ENCODE peak calls at places on chromosomes 3 and 15, in five cellular contexts. One of them, this sample, is unnamed.

GRCh38 chr3:126752303-126753190 is 48.5 kb downstream of the CHCHD6 start:
- DNase-seq in WTC11: peak; percentile 91
- DNase-seq in Ammon's horn: peak; percentile 91
- DNase-seq in SJSA1: peak; percentile 82
- DNase-seq in ascending aorta: peak; percentile 86
- DNase-seq in this sample: no peak

GRCh38 chr3:176905331-176905730 is 292.0 kb downstream of the TBL1XR1 start:
- DNase-seq in WTC11: no peak
- DNase-seq in Ammon's horn: no peak
- DNase-seq in SJSA1: no peak
- DNase-seq in ascending aorta: no peak
- DNase-seq in this sample: no peak

GRCh38 chr3:139935071-139935865 is at the start of gene CLSTN2:
- DNase-seq in WTC11: peak; percentile 76
- DNase-seq in Ammon's horn: peak; percentile 88
- DNase-seq in SJSA1: peak; percentile 24
- DNase-seq in ascending aorta: peak; percentile 68
- DNase-seq in this sample: no peak

GRCh38 chr15:94002026-94002425 is 229.3 kb upstream of the MCTP2 start:
- DNase-seq in WTC11: no peak
- DNase-seq in Ammon's horn: no peak
- DNase-seq in SJSA1: no peak
- DNase-seq in ascending aorta: no peak
- DNase-seq in this sample: no peak

GRCh38 chr3:187975571-187976360 is 178.2 kb upstream of the LPP start:
- DNase-seq in WTC11: no peak
- DNase-seq in Ammon's horn: no peak
- DNase-seq in SJSA1: no peak
- DNase-seq in ascending aorta: no peak
- DNase-seq in this sample: no peak

GRCh38 chr15:65828566-65828965 is 36.5 kb upstream of the DENND4A start:
- DNase-seq in WTC11: no peak
- DNase-seq in Ammon's horn: no peak
- DNase-seq in SJSA1: no peak
- DNase-seq in ascending aorta: no peak
- DNase-seq in this sample: no peak

GRCh38 chr15:75174736-75175135 is 26.9 kb upstream of the C15orf39 start:
- DNase-seq in WTC11: no peak
- DNase-seq in Ammon's horn: no peak
- DNase-seq in SJSA1: no peak
- DNase-seq in ascending aorta: no peak
- DNase-seq in this sample: no peak

GRCh38 chr3:43953375-43953774 is 262.6 kb downstream of the ABHD5 start:
- DNase-seq in WTC11: no peak
- DNase-seq in Ammon's horn: no peak
- DNase-seq in SJSA1: no peak
- DNase-seq in ascending aorta: no peak
- DNase-seq in this sample: no peak

GRCh38 chr3:30443756-30444673 is 162.4 kb upstream of the TGFBR2 start:
- DNase-seq in WTC11: no peak
- DNase-seq in Ammon's horn: no peak
- DNase-seq in SJSA1: no peak
- DNase-seq in ascending aorta: no peak
- DNase-seq in this sample: no peak

GRCh38 chr3:16433701-16434151 is 79.8 kb downstream of the RFTN1 start:
- DNase-seq in WTC11: no peak
- DNase-seq in Ammon's horn: no peak
- DNase-seq in SJSA1: no peak
- DNase-seq in ascending aorta: no peak
- DNase-seq in this sample: no peak

GRCh38 chr3:37477713-37478487 is 303.5 kb upstream of the LRRFIP2 start:
- DNase-seq in WTC11: peak; percentile 17
- DNase-seq in Ammon's horn: no peak
- DNase-seq in SJSA1: no peak
- DNase-seq in ascending aorta: no peak
- DNase-seq in this sample: no peak

GRCh38 chr3:154430014-154430413 is at the start of gene GPR149:
- DNase-seq in WTC11: peak; percentile 30
- DNase-seq in Ammon's horn: peak; percentile 3
- DNase-seq in SJSA1: no peak
- DNase-seq in ascending aorta: no peak
- DNase-seq in this sample: no peak

GRCh38 chr3:30702521-30703404 is 96.4 kb downstream of the TGFBR2 start:
- DNase-seq in WTC11: no peak
- DNase-seq in Ammon's horn: no peak
- DNase-seq in SJSA1: no peak
- DNase-seq in ascending aorta: no peak
- DNase-seq in this sample: no peak

GRCh38 chr3:102532901-102533300 is 98.1 kb downstream of the ZPLD1 start:
- DNase-seq in WTC11: no peak
- DNase-seq in Ammon's horn: no peak
- DNase-seq in SJSA1: no peak
- DNase-seq in ascending aorta: no peak
- DNase-seq in this sample: no peak

GRCh38 chr15:88956906-88957305 is 43.7 kb upstream of the MFGE8 start:
- DNase-seq in WTC11: no peak
- DNase-seq in Ammon's horn: no peak
- DNase-seq in SJSA1: no peak
- DNase-seq in ascending aorta: no peak
- DNase-seq in this sample: no peak

GRCh38 chr3:115325539-115325938 is 178.5 kb upstream of the ZBTB20 start:
- DNase-seq in WTC11: peak; percentile 73
- DNase-seq in Ammon's horn: no peak
- DNase-seq in SJSA1: no peak
- DNase-seq in ascending aorta: no peak
- DNase-seq in this sample: no peak

GRCh38 chr3:80232760-80233159 is 465.0 kb upstream of the ROBO1 start:
- DNase-seq in WTC11: no peak
- DNase-seq in Ammon's horn: no peak
- DNase-seq in SJSA1: peak; percentile 52
- DNase-seq in ascending aorta: no peak
- DNase-seq in this sample: peak; percentile 88

GRCh38 chr15:32747886-32748285 is 30.1 kb downstream of the GREM1 start:
- DNase-seq in WTC11: no peak
- DNase-seq in Ammon's horn: no peak
- DNase-seq in SJSA1: no peak
- DNase-seq in ascending aorta: no peak
- DNase-seq in this sample: no peak

GRCh38 chr15:45378913-45379262 is 544 bp upstream of the GATM start:
- DNase-seq in WTC11: no peak
- DNase-seq in Ammon's horn: peak; percentile 45
- DNase-seq in SJSA1: no peak
- DNase-seq in ascending aorta: no peak
- DNase-seq in this sample: no peak

GRCh38 chr3:56089739-56090138 is 378.5 kb downstream of the ERC2 start:
- DNase-seq in WTC11: no peak
- DNase-seq in Ammon's horn: no peak
- DNase-seq in SJSA1: no peak
- DNase-seq in ascending aorta: no peak
- DNase-seq in this sample: no peak

GRCh38 chr15:49235446-49236207 is 65.6 kb downstream of the GALK2 start:
- DNase-seq in WTC11: peak; percentile 62
- DNase-seq in Ammon's horn: peak; percentile 90
- DNase-seq in SJSA1: peak; percentile 61
- DNase-seq in ascending aorta: peak; percentile 70
- DNase-seq in this sample: no peak

GRCh38 chr3:157136647-157137387 is 23.1 kb downstream of the CCNL1 start:
- DNase-seq in WTC11: no peak
- DNase-seq in Ammon's horn: no peak
- DNase-seq in SJSA1: no peak
- DNase-seq in ascending aorta: no peak
- DNase-seq in this sample: no peak

GRCh38 chr3:29284578-29284977 is 3.7 kb downstream of the RBMS3 start:
- DNase-seq in WTC11: no peak
- DNase-seq in Ammon's horn: no peak
- DNase-seq in SJSA1: no peak
- DNase-seq in ascending aorta: no peak
- DNase-seq in this sample: no peak

GRCh38 chr3:107643038-107643883 is 120.5 kb downstream of the BBX start:
- DNase-seq in WTC11: no peak
- DNase-seq in Ammon's horn: no peak
- DNase-seq in SJSA1: no peak
- DNase-seq in ascending aorta: no peak
- DNase-seq in this sample: no peak

GRCh38 chr15:91995146-91995545 is 141.6 kb downstream of the SLCO3A1 start:
- DNase-seq in WTC11: no peak
- DNase-seq in Ammon's horn: no peak
- DNase-seq in SJSA1: no peak
- DNase-seq in ascending aorta: no peak
- DNase-seq in this sample: no peak

GRCh38 chr3:106092792-106093191 is 224.0 kb upstream of the CBLB start:
- DNase-seq in WTC11: no peak
- DNase-seq in Ammon's horn: no peak
- DNase-seq in SJSA1: no peak
- DNase-seq in ascending aorta: no peak
- DNase-seq in this sample: no peak

GRCh38 chr3:171804618-171805389 is 5.5 kb downstream of the PLD1 start:
- DNase-seq in WTC11: no peak
- DNase-seq in Ammon's horn: no peak
- DNase-seq in SJSA1: peak; percentile 32
- DNase-seq in ascending aorta: peak; percentile 71
- DNase-seq in this sample: no peak

GRCh38 chr3:171348121-171348520 is 112.1 kb downstream of the TNIK start:
- DNase-seq in WTC11: no peak
- DNase-seq in Ammon's horn: no peak
- DNase-seq in SJSA1: no peak
- DNase-seq in ascending aorta: no peak
- DNase-seq in this sample: no peak

GRCh38 chr15:68434021-68434420 is 2.1 kb upstream of the ITGA11 start:
- DNase-seq in WTC11: no peak
- DNase-seq in Ammon's horn: no peak
- DNase-seq in SJSA1: no peak
- DNase-seq in ascending aorta: no peak
- DNase-seq in this sample: no peak

GRCh38 chr3:107452436-107452835 is 70.3 kb upstream of the BBX start:
- DNase-seq in WTC11: no peak
- DNase-seq in Ammon's horn: no peak
- DNase-seq in SJSA1: no peak
- DNase-seq in ascending aorta: no peak
- DNase-seq in this sample: no peak

GRCh38 chr15:79453446-79453845 is 21.3 kb downstream of the MINAR1 start:
- DNase-seq in WTC11: no peak
- DNase-seq in Ammon's horn: no peak
- DNase-seq in SJSA1: no peak
- DNase-seq in ascending aorta: no peak
- DNase-seq in this sample: no peak

GRCh38 chr3:14175383-14176037 is 2.9 kb downstream of the XPC start:
- DNase-seq in WTC11: no peak
- DNase-seq in Ammon's horn: no peak
- DNase-seq in SJSA1: no peak
- DNase-seq in ascending aorta: no peak
- DNase-seq in this sample: no peak

GRCh38 chr15:63473007-63473748 is 31.2 kb upstream of the USP3 start:
- DNase-seq in WTC11: no peak
- DNase-seq in Ammon's horn: no peak
- DNase-seq in SJSA1: no peak
- DNase-seq in ascending aorta: no peak
- DNase-seq in this sample: no peak

GRCh38 chr15:22810033-22810734 is 23.7 kb downstream of the NIPA1 start:
- DNase-seq in WTC11: no peak
- DNase-seq in Ammon's horn: no peak
- DNase-seq in SJSA1: no peak
- DNase-seq in ascending aorta: peak; percentile 35
- DNase-seq in this sample: no peak

GRCh38 chr3:139953131-139953910 is 18.3 kb downstream of the CLSTN2 start:
- DNase-seq in WTC11: no peak
- DNase-seq in Ammon's horn: no peak
- DNase-seq in SJSA1: no peak
- DNase-seq in ascending aorta: no peak
- DNase-seq in this sample: no peak

GRCh38 chr3:81302045-81302444 is 459.4 kb downstream of the GBE1 start:
- DNase-seq in WTC11: peak; percentile 18
- DNase-seq in Ammon's horn: peak; percentile 73
- DNase-seq in SJSA1: peak; percentile 14
- DNase-seq in ascending aorta: no peak
- DNase-seq in this sample: no peak

GRCh38 chr15:48675436-48675835 is 29.9 kb upstream of the FBN1 start:
- DNase-seq in WTC11: no peak
- DNase-seq in Ammon's horn: no peak
- DNase-seq in SJSA1: peak; percentile 31
- DNase-seq in ascending aorta: no peak
- DNase-seq in this sample: no peak

This sample was measured in epithelial cell of proximal tubule.